ENCODE peak calls at places on chromosomes 11 and 22, in four cellular contexts. P, C, D and M are unnamed samples.

GRCh38 chr11:44630511-44631210 is 65.2 kb downstream of the CD82 start:
- DNase-seq in C (no peak), D (no peak), P (no peak), M (no peak)

GRCh38 chr22:44750481-44750880 is 1.9 kb upstream of the ARHGAP8 start:
- DNase-seq in C (no peak), D (no peak), P (no peak), M (no peak)

GRCh38 chr11:4511846-4512245 is 29.4 kb downstream of the OR52K1 start:
- DNase-seq in C (no peak), D (no peak), P (no peak), M (no peak)

GRCh38 chr22:16967453-16968217 is 40.4 kb downstream of the GAB4 start:
- DNase-seq in C (no peak), D (no peak), P (no peak), M (no peak)

GRCh38 chr11:61417670-61418069 is 12.1 kb downstream of the CPSF7 start:
- DNase-seq in P (no peak), D (no peak), C (no peak), M (no peak)

GRCh38 chr22:38313384-38313955 is 3.8 kb downstream of the CSNK1E start:
- DNase-seq in D (no peak), P (peak; percentile 35), C (no peak), M (no peak)

GRCh38 chr11:127994736-127995135 is 592.6 kb downstream of the ETS1 start:
- DNase-seq in C (no peak), D (no peak), P (no peak), M (no peak)

GRCh38 chr11:10982695-10983492 is 125.0 kb upstream of the ZBED5 start:
- DNase-seq in C (peak; percentile 13), D (no peak), P (no peak), M (peak; percentile 4)

GRCh38 chr11:9619004-9619403 is 44.9 kb upstream of the SWAP70 start:
- DNase-seq in P (no peak), C (no peak), D (no peak), M (no peak)

GRCh38 chr11:450809-451451 is 851 bp downstream of the PTDSS2 start:
- DNase-seq in C (peak; percentile 60), D (no peak), P (no peak), M (peak; percentile 38)

GRCh38 chr11:35629914-35630313 is 11.7 kb downstream of the FJX1 start:
- DNase-seq in P (no peak), D (no peak), C (no peak), M (peak; percentile 86)

DNA sequence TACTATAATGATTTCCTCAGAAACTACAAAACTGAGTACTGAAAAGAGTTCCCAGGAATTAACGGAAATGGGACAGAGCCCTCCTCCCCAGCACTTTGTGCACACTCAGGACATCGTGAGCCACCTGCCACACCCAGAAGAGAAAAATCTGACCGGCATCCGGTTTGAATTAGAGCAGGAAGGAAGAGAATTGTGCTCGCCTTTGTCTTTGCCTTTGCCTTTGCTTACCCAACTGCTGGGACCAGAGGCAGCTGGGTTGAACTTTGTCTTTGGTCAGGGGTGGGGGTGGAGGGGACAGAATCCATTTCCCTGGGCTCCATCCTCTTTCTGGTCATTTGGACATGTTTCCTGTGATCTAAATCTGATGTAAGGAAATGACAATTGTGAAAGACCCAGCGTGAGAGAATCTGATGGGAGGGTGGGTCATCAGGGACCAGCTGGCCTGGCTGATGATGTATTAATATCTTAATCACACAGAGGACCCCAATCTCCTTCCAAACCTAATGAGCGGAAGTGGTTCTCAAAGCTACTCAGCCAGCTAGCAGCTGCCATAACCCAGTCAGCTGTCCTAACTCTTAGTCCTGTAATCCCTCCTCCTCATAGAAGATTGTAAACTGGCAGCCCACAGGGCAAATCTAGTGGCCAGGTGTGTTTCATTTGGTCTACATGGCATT is 1.1 kb upstream of the LIMK2 start:
- DNase-seq in D (no peak), P (no peak), C (no peak), M (no peak)
- TF ChIP-seq EGR1 in D (no peak), P (no peak), C (no peak), M (no peak)

GRCh38 chr22:22178566-22178965 is 66.0 kb upstream of the VPREB1 start:
- DNase-seq in C (no peak), D (no peak), P (no peak), M (no peak)
- H3K27me3 ChIP-seq in C (peaks cover 45% of the 10 kb centered on the region), D (peaks cover 86% of the 10 kb centered on the region), P (no peaks in the 10 kb centered on the region), M (peaks cover 24% of the 10 kb centered on the region)

DNA sequence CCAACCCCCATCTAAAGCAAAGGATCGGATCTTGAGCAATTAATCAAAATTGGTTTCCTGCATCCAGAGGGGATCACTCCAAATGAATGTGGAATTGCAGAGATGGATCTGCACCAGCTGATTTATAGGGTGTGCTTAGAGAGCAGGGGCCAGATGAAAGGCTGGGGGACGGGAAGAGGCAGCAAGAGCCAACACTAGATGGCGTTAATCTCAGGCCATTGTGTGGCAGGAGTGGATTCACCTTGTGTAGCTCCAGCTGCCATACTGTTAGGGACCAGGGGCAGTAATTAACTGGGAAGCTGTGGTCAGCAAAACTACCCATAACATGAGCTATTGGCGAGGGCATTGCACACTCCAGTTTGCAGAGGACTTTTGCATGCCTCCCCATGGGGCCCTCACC is 35.6 kb downstream of the SERPINH1 start:
- DNase-seq in C (peak; percentile 64), D (no peak), P (no peak), M (peak; percentile 36)
- TF ChIP-seq EGR1 in C (no peak), D (no peak), P (no peak), M (no peak)

DNA sequence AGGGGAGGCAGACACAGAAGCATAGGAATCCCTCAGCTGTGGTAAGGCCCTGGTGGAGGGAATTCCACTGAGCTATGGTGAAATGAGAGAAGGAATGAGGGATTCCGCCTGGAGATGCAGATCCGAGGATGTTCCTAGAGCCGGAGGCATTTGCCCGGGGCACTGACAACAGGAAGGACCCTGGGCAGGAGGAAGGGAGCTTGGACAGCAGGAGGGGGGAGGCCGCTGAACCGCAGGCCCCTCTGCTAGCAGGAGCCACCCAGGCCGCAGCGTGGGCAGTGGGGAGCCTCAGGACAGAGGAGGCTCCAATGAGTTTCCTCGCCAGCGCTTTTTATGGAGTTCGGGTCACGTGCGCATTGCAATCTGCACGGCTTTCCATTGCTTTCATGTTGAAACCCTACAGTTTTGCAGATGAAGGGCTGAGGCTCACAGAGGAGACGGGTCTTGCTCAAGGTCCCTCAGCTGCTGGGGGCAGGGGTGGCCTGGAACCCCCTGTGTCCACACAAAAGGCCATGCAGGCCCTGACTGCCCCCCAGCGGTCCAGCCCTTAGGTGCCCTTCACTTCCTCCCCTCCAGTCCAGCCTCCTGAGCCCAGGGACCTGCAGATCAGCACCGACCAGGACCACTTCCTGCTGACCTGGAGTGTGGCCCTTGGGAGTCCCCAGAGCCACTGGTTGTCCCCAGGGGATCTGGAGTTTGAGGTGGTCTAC is 15.6 kb downstream of the CSF2RB start:
- DNase-seq in D (peak; percentile 38), C (no peak), P (no peak), M (no peak)
- H3K27me3 ChIP-seq in D (no peaks in the 10 kb centered on the region), C (peaks cover 56% of the 10 kb centered on the region), P (no peaks in the 10 kb centered on the region), M (no peaks in the 10 kb centered on the region)

GRCh38 chr22:42077486-42078125 is 1.9 kb upstream of the SMDT1 start:
- DNase-seq in D (no peak), P (no peak), C (no peak), M (no peak)

GRCh38 chr22:42083119-42083518 is 3.6 kb downstream of the SMDT1 start:
- DNase-seq in P (no peak), D (no peak), C (no peak), M (no peak)

GRCh38 chr22:42078469-42079318 is 806 bp upstream of the SMDT1 start:
- DNase-seq in C (no peak), P (no peak), D (no peak), M (no peak)

GRCh38 chr22:42079319-42080251 is at the start of gene SMDT1:
- DNase-seq in P (peak; percentile 99), C (peak; percentile 98), D (peak; percentile 96), M (peak; percentile 97)

GRCh38 chr22:42080287-42080686 is 787 bp downstream of the SMDT1 start:
- DNase-seq in D (no peak), C (peak; percentile 15), P (no peak), M (no peak)
- TF ChIP-seq EGR1 in D (no peak), C (no peak), P (no peak), M (no peak)